ENCODE peak calls at places on chromosome 6, in eight cellular contexts. P is HCT116, Y is GM12878, T is Panc1, Q is SK-N-SH, Z is GM23338, E is HepG2, F is K562. B is an unnamed sample.

GRCh38 chr6:157161912-157162311 is 161.4 kb downstream of the TMEM242 start:
- DNase-seq in P (no peak), Y (no peak), T (no peak), Q (no peak), Z (no peak), E (no peak), F (no peak), B (no peak)

GRCh38 chr6:154539593-154540269 is 29.2 kb upstream of the CNKSR3 start:
- DNase-seq in P (no peak), Y (no peak), T (no peak), Q (no peak), Z (no peak), E (no peak), F (no peak), B (no peak)

GRCh38 chr6:30775104-30775503 is 30.8 kb upstream of the IER3 start:
- DNase-seq in P (no peak), Y (no peak), T (no peak), Q (no peak), Z (no peak), E (peak; percentile 43), F (no peak), B (no peak)

GRCh38 chr6:152023613-152024012 is 216.1 kb downstream of the ESR1 start:
- DNase-seq in P (no peak), Y (no peak), T (no peak), Q (no peak), Z (no peak), E (no peak), F (no peak), B (no peak)

GRCh38 chr6:122770835-122771601 is 8.5 kb upstream of the FABP7 start:
- DNase-seq in P (no peak), Y (no peak), T (no peak), Q (no peak), Z (peak; percentile 58), E (peak; percentile 25), F (no peak), B (peak; percentile 76)

GRCh38 chr6:148835920-148836441 is 89.2 kb downstream of the UST start:
- DNase-seq in P (no peak), Y (no peak), T (no peak), Q (no peak), Z (no peak), E (no peak), F (no peak), B (no peak)

GRCh38 chr6:147141690-147142308 is 62.4 kb upstream of the STXBP5 start:
- DNase-seq in P (no peak), Y (no peak), T (no peak), Q (no peak), Z (no peak), E (no peak), F (no peak), B (no peak)

GRCh38 chr6:79030511-79030910 is 47.5 kb downstream of the PHIP start:
- DNase-seq in P (no peak), Y (no peak), T (no peak), Q (no peak), Z (no peak), E (no peak), F (no peak), B (no peak)

GRCh38 chr6:34055223-34055933 is 90.5 kb downstream of the GRM4 start:
- DNase-seq in P (peak; percentile 55), Y (no peak), T (peak; percentile 35), Q (peak; percentile 92), Z (peak; percentile 82), E (peak; percentile 60), F (peak; percentile 94), B (peak; percentile 47)

GRCh38 chr6:36739947-36740817 is 42.6 kb downstream of the RAB44 start:
- DNase-seq in P (no peak), Y (no peak), T (no peak), Q (no peak), Z (no peak), E (no peak), F (no peak), B (no peak)

GRCh38 chr6:168373389-168373788 is 53.8 kb upstream of the DACT2 start:
- DNase-seq in P (no peak), Y (no peak), T (no peak), Q (no peak), Z (no peak), E (no peak), F (no peak), B (no peak)

GRCh38 chr6:50128420-50129005 is 78.8 kb upstream of the DEFB112 start:
- DNase-seq in P (no peak), Y (no peak), T (no peak), Q (peak; percentile 21), Z (peak; percentile 47), E (peak; percentile 5), F (peak; percentile 19), B (no peak)

GRCh38 chr6:144055121-144055931 is 40.0 kb downstream of the SF3B5 start:
- DNase-seq in P (no peak), Y (no peak), T (no peak), Q (no peak), Z (no peak), E (no peak), F (no peak), B (no peak)

GRCh38 chr6:136383271-136383670 is 93.6 kb upstream of the BCLAF1 start:
- DNase-seq in P (no peak), Y (no peak), T (no peak), Q (no peak), Z (no peak), E (no peak), F (no peak), B (no peak)

GRCh38 chr6:82882363-82883033 is 183.1 kb downstream of the UBE3D start:
- DNase-seq in P (no peak), Y (no peak), T (no peak), Q (no peak), Z (no peak), E (no peak), F (no peak), B (no peak)

GRCh38 chr6:82877213-82878195 is 188.1 kb downstream of the UBE3D start:
- DNase-seq in P (peak; percentile 54), Y (no peak), T (no peak), Q (peak; percentile 19), Z (no peak), E (no peak), F (no peak), B (no peak)

GRCh38 chr6:82881519-82881918 is 184.1 kb downstream of the UBE3D start:
- DNase-seq in P (no peak), Y (no peak), T (no peak), Q (no peak), Z (no peak), E (no peak), F (no peak), B (no peak)

GRCh38 chr6:82875573-82876185 is 190.0 kb downstream of the UBE3D start:
- DNase-seq in P (peak; percentile 85), Y (no peak), T (peak; percentile 66), Q (no peak), Z (no peak), E (no peak), F (peak; percentile 19), B (no peak)

DNA sequence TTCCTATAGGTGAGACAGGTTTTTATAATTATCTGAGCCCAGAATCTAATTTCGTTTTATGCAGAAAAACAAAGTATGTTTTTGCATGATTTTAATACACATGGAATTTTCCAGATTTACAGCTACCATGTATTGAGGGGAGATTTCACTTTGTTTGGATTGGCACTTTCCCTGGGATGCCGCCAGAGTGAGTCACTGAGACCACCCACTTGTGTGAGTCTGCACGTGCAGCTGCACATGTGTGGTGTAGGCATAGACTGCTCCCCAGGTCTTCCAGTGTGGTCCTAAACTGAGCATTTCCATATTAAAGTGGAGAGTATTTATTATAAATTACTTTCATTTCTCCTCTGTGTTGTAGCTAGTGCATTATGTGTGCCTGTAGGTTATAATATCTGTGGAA is 186.8 kb downstream of the UBE3D start:
- DNase-seq in P (no peak), Y (no peak), T (no peak), Q (no peak), Z (no peak), E (no peak), F (no peak), B (no peak)
- TF ChIP-seq REST in P (no peak), Y (no peak), T (no peak), Q (no peak), Z (no peak), E (no peak), F (no peak), B (no peak)

GRCh38 chr6:35485402-35485877 is 11.4 kb downstream of the TEAD3 start:
- DNase-seq in P (no peak), Y (no peak), T (no peak), Q (no peak), Z (peak; percentile 94), E (no peak), F (peak; percentile 74), B (no peak)
- TF ChIP-seq POLR2AphosphoS5 in P (no peak), Y (no peak), T (no peak), Q (no peak), Z (no peak), E (no peak), F (no peak), B (no peak)

DNA sequence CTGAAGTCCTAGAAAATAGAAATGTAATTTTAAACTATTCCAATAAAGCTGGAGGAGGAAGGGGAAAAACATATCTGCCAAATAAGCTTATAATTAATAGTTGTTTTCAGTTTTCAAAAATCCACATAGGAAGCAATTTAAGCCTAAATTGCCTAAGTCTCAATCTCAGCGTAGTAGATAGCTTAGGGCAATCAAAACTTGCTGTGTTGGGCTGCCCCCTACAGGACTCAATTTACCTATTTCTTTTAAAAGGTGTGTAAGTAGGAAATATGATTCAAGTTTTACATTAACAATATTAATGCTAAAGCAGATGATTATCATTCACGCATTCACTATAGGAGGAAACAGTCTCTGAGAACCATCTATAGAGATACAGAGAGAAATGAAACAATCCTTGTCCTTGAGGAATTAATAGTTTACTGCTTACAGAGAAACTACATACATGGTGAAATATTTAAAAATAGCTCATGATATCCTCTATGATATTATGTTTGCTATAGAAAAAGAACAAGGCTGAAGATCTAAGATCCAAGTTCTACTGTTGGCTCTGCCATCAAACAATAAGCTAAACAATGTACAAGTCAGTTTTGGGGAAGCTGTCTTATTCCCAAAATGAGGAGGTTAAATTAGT is 102.1 kb downstream of the ATG5 start:
- DNase-seq in P (peak; percentile 72), Y (peak; percentile 52), T (peak; percentile 32), Q (peak; percentile 15), Z (peak; percentile 82), E (peak; percentile 46), F (peak; percentile 31), B (peak; percentile 67)
- TF ChIP-seq CTCF in P (peak; percentile 62), Y (peak; percentile 50), T (peak; percentile 75), Q (peak; percentile 82), Z (peak; percentile 88), E (peak; percentile 62), F (no peak), B (peak; percentile 12)

DNA sequence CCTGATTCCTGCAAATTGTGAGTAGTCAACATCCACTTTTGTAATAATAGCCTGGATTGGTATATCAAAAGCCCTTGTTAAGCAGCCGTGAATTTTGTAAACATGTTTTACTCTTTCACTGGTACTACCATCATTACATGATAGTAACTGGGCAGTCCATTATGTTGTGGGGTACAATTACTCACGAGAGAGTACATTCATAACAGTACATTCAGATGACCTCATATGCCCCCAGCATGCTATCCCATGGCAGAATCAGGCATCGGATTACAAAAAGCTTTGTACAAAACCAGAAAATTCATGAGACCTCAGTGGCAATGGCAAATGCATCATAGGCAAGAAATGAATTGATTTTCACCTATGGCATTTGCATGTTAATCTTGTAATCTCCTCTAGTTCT is 166.2 kb downstream of the EPM2A start:
- DNase-seq in P (no peak), Y (no peak), T (no peak), Q (no peak), Z (no peak), E (no peak), F (no peak), B (no peak)
- TF ChIP-seq REST in P (no peak), Y (no peak), T (no peak), Q (no peak), Z (no peak), E (no peak), F (no peak), B (no peak)

B was measured in HL-60.